ENCODE peak calls at places on chromosomes 1 and 21, in nine cellular contexts. E, D, W, Q, I, U, F, R and J are unnamed samples.
A peak's percentile ranks its signal among the peaks of the same experiment; 100 is the strongest.

GRCh38 chr1:62687421-62687902 is 724 bp downstream of the DOCK7 start:
- DNase-seq in E (peak; percentile 21), D (no peak), W (peak; percentile 62), Q (peak; percentile 19), I (no peak), U (no peak), F (no peak), R (peak; percentile 13), J (peak; percentile 36)

GRCh38 chr1:234745844-234746797 is 136.1 kb upstream of the IRF2BP2 start:
- DNase-seq in E (peak; percentile 50), D (no peak), W (no peak), Q (peak; percentile 78), I (no peak), U (no peak), F (no peak), R (no peak), J (no peak)

GRCh38 chr1:14242145-14242544 is 356.3 kb upstream of the KAZN start:
- DNase-seq in E (no peak), D (no peak), W (no peak), Q (no peak), I (no peak), U (no peak), F (no peak), R (no peak), J (no peak)

GRCh38 chr1:197954718-197955418 is 37.7 kb downstream of the LHX9 start:
- DNase-seq in E (no peak), D (no peak), W (no peak), Q (no peak), I (no peak), U (no peak), F (no peak), R (no peak), J (no peak)

GRCh38 chr1:55542901-55543504 is 327.8 kb upstream of the USP24 start:
- DNase-seq in E (peak; percentile 18), D (no peak), W (no peak), Q (no peak), I (no peak), U (no peak), F (no peak), R (no peak), J (no peak)

GRCh38 chr1:89804646-89805237 is 16.1 kb upstream of the LRRC8D start:
- DNase-seq in E (peak; percentile 79), D (peak; percentile 88), W (peak; percentile 17), Q (peak; percentile 72), I (peak; percentile 70), U (peak; percentile 64), F (peak; percentile 58), R (peak; percentile 61), J (peak; percentile 96)

GRCh38 chr1:72892461-72892860 is 610.1 kb upstream of the NEGR1 start:
- DNase-seq in E (no peak), D (no peak), W (no peak), Q (peak; percentile 40), I (no peak), U (no peak), F (no peak), R (no peak), J (no peak)

GRCh38 chr1:44590475-44590874 is 83.8 kb downstream of the TMEM53 start:
- DNase-seq in E (no peak), D (no peak), W (no peak), Q (peak; percentile 28), I (no peak), U (no peak), F (no peak), R (no peak), J (no peak)

GRCh38 chr1:76864383-76864782 is 2.9 kb upstream of the ST6GALNAC5 start:
- DNase-seq in E (no peak), D (no peak), W (no peak), Q (no peak), I (no peak), U (no peak), F (no peak), R (no peak), J (no peak)

GRCh38 chr1:67787746-67788145 is 45.5 kb downstream of the GNG12 start:
- DNase-seq in E (no peak), D (no peak), W (no peak), Q (no peak), I (no peak), U (no peak), F (no peak), R (no peak), J (no peak)

GRCh38 chr1:220810179-220810653 is 23.5 kb downstream of the MTARC1 start:
- DNase-seq in E (peak; percentile 66), D (peak; percentile 80), W (peak; percentile 46), Q (peak; percentile 64), I (peak; percentile 58), U (peak; percentile 57), F (peak; percentile 79), R (peak; percentile 57), J (peak; percentile 53)

GRCh38 chr1:156097499-156098178 is 15.4 kb upstream of the MEX3A start:
- DNase-seq in E (no peak), D (no peak), W (peak; percentile 54), Q (no peak), I (no peak), U (no peak), F (no peak), R (no peak), J (no peak)

GRCh38 chr1:110945626-110946025 is 18.1 kb downstream of the LRIF1 start:
- DNase-seq in E (no peak), D (no peak), W (no peak), Q (no peak), I (no peak), U (no peak), F (no peak), R (no peak), J (no peak)

GRCh38 chr1:174828264-174828663 is 171.5 kb upstream of the CACYBP start:
- DNase-seq in E (no peak), D (no peak), W (no peak), Q (no peak), I (no peak), U (no peak), F (no peak), R (no peak), J (no peak)

GRCh38 chr1:183920651-183921050 is 115.7 kb downstream of the RGL1 start:
- DNase-seq in E (no peak), D (no peak), W (no peak), Q (no peak), I (no peak), U (no peak), F (no peak), R (no peak), J (no peak)

GRCh38 chr1:236338096-236338495 is 56.0 kb upstream of the EDARADD start:
- DNase-seq in E (peak; percentile 28), D (no peak), W (no peak), Q (peak; percentile 13), I (no peak), U (no peak), F (no peak), R (no peak), J (no peak)

GRCh38 chr1:7838714-7839113 is 14.2 kb downstream of the UTS2 start:
- DNase-seq in E (no peak), D (no peak), W (no peak), Q (no peak), I (no peak), U (no peak), F (no peak), R (no peak), J (no peak)
- TF ChIP-seq CTCF in E (no peak), D (no peak), W (no peak), Q (no peak), I (no peak), U (no peak), F (no peak), R (no peak), J (no peak)

GRCh38 chr1:148161252-148161901 is 9.3 kb upstream of the NBPF11 start:
- DNase-seq in E (no peak), D (no peak), W (no peak), Q (no peak), I (no peak), U (no peak), F (no peak), R (no peak), J (no peak)

GRCh38 chr1:148160048-148160395 is 7.9 kb upstream of the NBPF11 start:
- DNase-seq in E (no peak), D (no peak), W (no peak), Q (no peak), I (no peak), U (no peak), F (no peak), R (no peak), J (no peak)

GRCh38 chr1:148160421-148161251 is 8.6 kb upstream of the NBPF11 start:
- DNase-seq in E (no peak), D (no peak), W (no peak), Q (no peak), I (no peak), U (no peak), F (no peak), R (no peak), J (no peak)

GRCh38 chr1:148158594-148158993 is 6.5 kb upstream of the NBPF11 start:
- DNase-seq in E (no peak), D (no peak), W (no peak), Q (no peak), I (no peak), U (no peak), F (no peak), R (no peak), J (no peak)

GRCh38 chr1:148162363-148162762 is 10.3 kb upstream of the NBPF11 start:
- DNase-seq in E (no peak), D (no peak), W (no peak), Q (no peak), I (no peak), U (no peak), F (no peak), R (no peak), J (no peak)
- TF ChIP-seq CTCF in E (no peak), D (no peak), W (no peak), Q (no peak), I (no peak), U (no peak), F (no peak), R (no peak), J (no peak)

DNA sequence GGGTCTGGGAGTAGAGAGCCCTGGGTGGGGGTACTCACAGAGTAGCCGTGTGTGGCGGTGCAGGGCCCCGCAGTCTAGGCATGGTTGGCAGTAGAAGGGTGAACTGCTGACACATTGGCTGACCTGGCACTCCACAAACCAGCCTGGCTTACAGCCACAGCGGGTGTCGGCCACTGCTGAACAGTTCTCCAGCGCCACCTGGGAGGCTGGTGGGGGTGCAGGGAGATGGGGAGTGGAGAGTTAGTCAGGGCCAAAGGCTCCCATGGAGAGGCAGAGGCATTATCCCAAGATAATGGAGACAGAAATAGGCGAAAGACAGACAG is 1.5 kb downstream of the TNFRSF25 start:
- DNase-seq in E (no peak), D (no peak), W (no peak), Q (no peak), I (no peak), U (no peak), F (peak; percentile 78), R (no peak), J (no peak)
- TF ChIP-seq CTCF in E (no peak), D (no peak), W (no peak), Q (no peak), I (no peak), U (no peak), F (peak; percentile 21), R (no peak), J (no peak)

DNA sequence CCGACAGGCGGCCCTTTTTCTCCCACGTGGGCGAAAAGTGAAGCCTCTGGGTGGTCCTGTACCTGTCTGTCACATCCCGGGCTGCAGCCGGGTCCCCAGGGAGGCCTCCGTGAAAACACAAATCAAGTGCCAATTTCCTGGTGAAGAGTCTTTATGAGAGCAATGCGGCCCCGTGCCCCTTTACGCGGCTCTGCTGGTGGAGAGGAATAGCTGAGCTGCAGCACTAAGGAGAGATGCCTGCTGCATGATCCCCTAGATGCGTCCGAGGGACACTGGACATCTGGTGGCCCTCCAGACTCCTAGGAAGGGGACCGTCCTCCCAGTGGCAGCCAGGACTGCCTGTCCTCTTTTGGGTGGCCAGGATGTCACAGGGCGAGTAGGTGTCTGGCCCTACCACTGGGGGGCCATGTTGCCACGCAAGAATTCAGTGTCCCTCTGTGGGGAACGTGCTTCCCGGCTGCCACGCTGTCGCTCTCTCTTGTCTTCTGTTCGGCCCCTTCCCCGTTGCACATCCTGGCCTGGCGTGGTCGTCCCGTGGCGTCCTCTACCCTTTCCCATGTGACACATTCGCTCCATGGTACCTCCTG is 38.7 kb downstream of the COL18A1 start:
- DNase-seq in E (no peak), D (no peak), W (no peak), Q (no peak), I (no peak), U (no peak), F (peak; percentile 10), R (no peak), J (no peak)
- TF ChIP-seq CTCF in E (peak; percentile 51), D (no peak), W (peak; percentile 31), Q (no peak), I (no peak), U (no peak), F (no peak), R (no peak), J (no peak)